ENCODE peak calls at places on chromosome 7, in ten cellular contexts. R is kidney epithelial cell, D is heart left ventricle, W is IMR-90, L is GM12878, M is tibial nerve, H is BE2C, Z is brain microvascular endothelial cell, Y is choroid plexus epithelial cell, G is mucosa of descending colon. E is an unnamed sample.

GRCh38 chr7:101112233-101112632 is 14.7 kb upstream of the SERPINE1 start:
- DNase-seq in R (no peak), D (peak), W (no peak), L (no peak), M (peak), H (no peak), Z (peak), Y (peak), G (no peak), E (no peak)

GRCh38 chr7:65979583-65980477 is 2.2 kb downstream of the GUSB start:
- DNase-seq in R (no peak), D (no peak), W (no peak), L (no peak), M (no peak), H (no peak), Z (no peak), Y (no peak), G (peak), E (no peak)

GRCh38 chr7:100490483-100491191 is 6.9 kb downstream of the NYAP1 start:
- DNase-seq in R (no peak), D (no peak), W (no peak), L (no peak), M (no peak), H (no peak), Z (no peak), Y (no peak), G (peak), E (no peak)

GRCh38 chr7:15015545-15016314 is 113.2 kb upstream of the DGKB start:
- DNase-seq in R (peak), D (peak), W (peak), L (peak), M (no peak), H (peak), Z (peak), Y (peak), G (no peak), E (peak)

GRCh38 chr7:101595766-101596537 is 33.1 kb downstream of the MYL10 start:
- DNase-seq in R (no peak), D (no peak), W (no peak), L (no peak), M (no peak), H (no peak), Z (no peak), Y (no peak), G (no peak), E (no peak)

GRCh38 chr7:24912874-24913514 is 67.0 kb downstream of the OSBPL3 start:
- DNase-seq in R (no peak), D (no peak), W (no peak), L (no peak), M (no peak), H (no peak), Z (no peak), Y (no peak), G (no peak), E (no peak)

GRCh38 chr7:133436014-133436428 is 183.1 kb downstream of the EXOC4 start:
- DNase-seq in R (no peak), D (peak), W (peak), L (no peak), M (peak), H (no peak), Z (peak), Y (peak), G (no peak), E (no peak)

GRCh38 chr7:133230591-133231194 is 22.2 kb upstream of the EXOC4 start:
- DNase-seq in R (no peak), D (no peak), W (peak), L (no peak), M (peak), H (peak), Z (peak), Y (peak), G (no peak), E (peak)

GRCh38 chr7:151836927-151837205 is 40.0 kb downstream of the PRKAG2 start:
- DNase-seq in R (no peak), D (no peak), W (no peak), L (no peak), M (no peak), H (no peak), Z (no peak), Y (no peak), G (no peak), E (no peak)

GRCh38 chr7:101255841-101256240 is 11.0 kb upstream of the FIS1 start:
- DNase-seq in R (no peak), D (no peak), W (no peak), L (no peak), M (no peak), H (no peak), Z (no peak), Y (no peak), G (no peak), E (no peak)

GRCh38 chr7:81267508-81267907 is 348.7 kb upstream of the SEMA3C start:
- DNase-seq in R (no peak), D (no peak), W (peak), L (no peak), M (no peak), H (no peak), Z (peak), Y (peak), G (no peak), E (no peak)

GRCh38 chr7:12239821-12240220 is 28.7 kb downstream of the TMEM106B start:
- DNase-seq in R (no peak), D (no peak), W (no peak), L (no peak), M (no peak), H (no peak), Z (no peak), Y (no peak), G (no peak), E (no peak)

GRCh38 chr7:157773361-157773760 is 436.6 kb downstream of the DNAJB6 start:
- DNase-seq in R (no peak), D (no peak), W (no peak), L (no peak), M (no peak), H (no peak), Z (no peak), Y (no peak), G (peak), E (no peak)

GRCh38 chr7:30395676-30396075 is 82.9 kb downstream of the NOD1 start:
- DNase-seq in R (no peak), D (no peak), W (no peak), L (no peak), M (no peak), H (no peak), Z (no peak), Y (no peak), G (no peak), E (no peak)

GRCh38 chr7:81402227-81402626 is 367.6 kb downstream of the HGF start:
- DNase-seq in R (no peak), D (no peak), W (no peak), L (no peak), M (no peak), H (no peak), Z (peak), Y (peak), G (no peak), E (no peak)

GRCh38 chr7:1422512-1423265 is 36.6 kb downstream of the MICALL2 start:
- DNase-seq in R (no peak), D (no peak), W (no peak), L (no peak), M (no peak), H (peak), Z (no peak), Y (peak), G (peak), E (no peak)

GRCh38 chr7:93117852-93118530 is at the start of gene SAMD9:
- DNase-seq in R (peak), D (peak), W (peak), L (peak), M (peak), H (no peak), Z (peak), Y (peak), G (no peak), E (peak)
- H3K4me3 ChIP-seq in R (peak), D (peak), W (peak), L (peak), M (peak), H (peak), Z (peak), Y (peak), G (peak), E (peak)

GRCh38 chr7:47482013-47482761 is 99.7 kb downstream of the TNS3 start:
- DNase-seq in R (peak), D (peak), W (peak), L (no peak), M (no peak), H (peak), Z (peak), Y (peak), G (no peak), E (no peak)
- H3K4me3 ChIP-seq in R (no peak), D (no peak), W (no peak), L (no peak), M (no peak), H (peak), Z (no peak), Y (no peak), G (no peak), E (no peak)

GRCh38 chr7:76292206-76292573 is 10.3 kb upstream of the HSPB1 start:
- DNase-seq in R (no peak), D (no peak), W (no peak), L (no peak), M (no peak), H (no peak), Z (peak), Y (peak), G (no peak), E (no peak)
- H3K4me3 ChIP-seq in R (no peak), D (peak), W (no peak), L (no peak), M (peak), H (peak), Z (peak), Y (peak), G (no peak), E (no peak)

GRCh38 chr7:41603985-41604384 is 98.9 kb downstream of the INHBA start:
- DNase-seq in R (no peak), D (no peak), W (no peak), L (no peak), M (no peak), H (no peak), Z (no peak), Y (no peak), G (no peak), E (no peak)

DNA sequence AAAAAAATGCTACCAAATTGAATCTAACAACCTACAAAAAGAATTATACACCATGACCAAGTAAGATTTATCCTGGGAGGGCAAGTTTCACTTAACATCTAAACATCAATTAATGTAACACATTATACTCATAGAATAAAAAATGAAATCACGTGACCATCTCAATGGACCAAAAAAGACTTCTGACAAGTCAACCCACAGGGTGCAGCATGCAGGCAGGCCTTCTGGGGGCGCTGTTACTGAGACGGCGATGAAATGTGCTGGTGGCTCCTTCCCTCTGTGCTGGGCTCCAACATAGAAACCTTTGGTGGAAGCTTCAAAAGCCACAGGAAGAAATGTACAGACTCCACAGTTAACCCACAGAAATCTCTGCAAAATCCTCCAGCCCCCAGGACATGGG is 103.1 kb downstream of the INHBA start:
- DNase-seq in R (no peak), D (no peak), W (no peak), L (no peak), M (no peak), H (no peak), Z (no peak), Y (no peak), G (no peak), E (no peak)
- H3K4me3 ChIP-seq in R (no peak), D (no peak), W (no peak), L (no peak), M (no peak), H (no peak), Z (no peak), Y (no peak), G (no peak), E (no peak)

GRCh38 chr7:45140827-45141226 is 16.8 kb upstream of the RAMP3 start:
- DNase-seq in R (no peak), D (no peak), W (no peak), L (peak), M (no peak), H (no peak), Z (no peak), Y (no peak), G (no peak), E (peak)
- H3K4me3 ChIP-seq in R (no peak), D (no peak), W (no peak), L (peak), M (no peak), H (no peak), Z (no peak), Y (no peak), G (no peak), E (no peak)

GRCh38 chr7:50300336-50300735 is 4.2 kb upstream of the IKZF1 start:
- DNase-seq in R (no peak), D (no peak), W (no peak), L (no peak), M (no peak), H (no peak), Z (no peak), Y (no peak), G (no peak), E (no peak)
- H3K4me3 ChIP-seq in R (no peak), D (no peak), W (no peak), L (no peak), M (no peak), H (no peak), Z (no peak), Y (no peak), G (no peak), E (peak)

GRCh38 chr7:64667311-64667710 is 1.4 kb downstream of the ZNF107 start:
- DNase-seq in R (no peak), D (no peak), W (no peak), L (no peak), M (no peak), H (no peak), Z (no peak), Y (no peak), G (no peak), E (no peak)
- H3K4me3 ChIP-seq in R (no peak), D (no peak), W (no peak), L (peak), M (no peak), H (peak), Z (no peak), Y (no peak), G (no peak), E (peak)

E was measured in CD8-positive, alpha-beta memory T cell.